ENCODE peak calls at places on chromosomes 1 and 21, in seven cellular contexts. S is H7, T is HS-5, O is activated T-helper 1 cell treated with Interleukin-2 at 50 U/mL for 16 hours, H is LHCN-M2, Q is HEK293T, D is KBM-7. E is an unnamed sample.

GRCh38 chr1:78522136-78522535 is 31.4 kb downstream of the PTGFR start:
- DNase-seq in T (no peak), O (no peak), D (no peak), S (no peak), H (no peak), Q (no peak), E (no peak)

GRCh38 chr21:36193200-36193599 is 36.6 kb downstream of the DOP1B start:
- DNase-seq in Q (no peak), T (no peak), H (no peak), O (no peak), D (no peak), S (no peak), E (no peak)

GRCh38 chr1:100482167-100482566 is 55.8 kb upstream of the GPR88 start:
- DNase-seq in S (no peak), O (no peak), D (no peak), Q (no peak), H (peak), T (no peak), E (no peak)

GRCh38 chr1:150127868-150128267 is 21.8 kb upstream of the PLEKHO1 start:
- DNase-seq in T (no peak), O (no peak), S (no peak), H (peak), D (no peak), Q (no peak), E (no peak)

GRCh38 chr1:9882296-9882944 is 27.6 kb downstream of the CTNNBIP1 start:
- DNase-seq in T (no peak), S (no peak), Q (no peak), H (peak), O (no peak), D (no peak), E (no peak)

GRCh38 chr1:110673805-110674336 is 869 bp downstream of the KCNA3 start:
- DNase-seq in S (no peak), O (no peak), T (no peak), H (no peak), Q (no peak), D (no peak), E (no peak)

GRCh38 chr1:161008857-161009554 is 11.9 kb downstream of the F11R start:
- DNase-seq in Q (no peak), O (no peak), S (no peak), T (no peak), H (no peak), D (no peak), E (no peak)

GRCh38 chr1:206982216-206982615 is 12.0 kb upstream of the FCAMR start:
- DNase-seq in H (peak), Q (peak), T (no peak), O (peak), S (peak), D (peak), E (peak)

GRCh38 chr1:26524181-26524580 is 5.4 kb upstream of the RPS6KA1 start:
- DNase-seq in T (no peak), Q (no peak), H (no peak), O (no peak), S (no peak), D (no peak), E (no peak)

GRCh38 chr21:44653656-44654575 is 543 bp downstream of the KRTAP12-4 start:
- DNase-seq in S (no peak), T (no peak), H (no peak), Q (no peak), D (no peak), O (peak), E (no peak)

GRCh38 chr1:226946285-226946684 is 6.2 kb downstream of the COQ8A start:
- DNase-seq in H (no peak), O (no peak), Q (no peak), T (no peak), S (no peak), D (no peak), E (no peak)

GRCh38 chr1:208980590-208980989 is 602.9 kb upstream of the CAMK1G start:
- DNase-seq in D (no peak), O (no peak), Q (no peak), H (peak), S (no peak), T (no peak), E (no peak)

GRCh38 chr21:26082549-26082948 is 88.0 kb downstream of the APP start:
- DNase-seq in S (peak), Q (no peak), O (no peak), H (no peak), T (no peak), D (no peak), E (peak)

GRCh38 chr1:170586321-170586855 is 54.4 kb downstream of the GORAB start:
- DNase-seq in S (peak), O (no peak), T (no peak), Q (no peak), H (no peak), D (no peak), E (peak)

GRCh38 chr1:212012034-212012740 is 23.2 kb downstream of the INTS7 start:
- DNase-seq in Q (peak), O (peak), T (no peak), S (peak), H (peak), D (peak), E (peak)

GRCh38 chr1:12654004-12654567 is 10.2 kb downstream of the AADACL4 start:
- DNase-seq in Q (no peak), S (no peak), H (no peak), T (no peak), D (no peak), O (no peak), E (no peak)

GRCh38 chr21:29148535-29148934 is 18.1 kb downstream of the MAP3K7CL start:
- DNase-seq in O (no peak), T (no peak), S (no peak), D (no peak), H (peak), Q (no peak), E (no peak)

GRCh38 chr1:115648717-115649691 is 7.2 kb downstream of the VANGL1 start:
- DNase-seq in H (no peak), Q (no peak), D (peak), O (no peak), T (no peak), S (no peak), E (peak)

GRCh38 chr1:235017719-235018118 is 110.9 kb downstream of the TOMM20 start:
- DNase-seq in D (no peak), H (no peak), Q (no peak), O (no peak), S (no peak), T (no peak), E (no peak)

GRCh38 chr1:28832966-28833365 is 21.0 kb downstream of the OPRD1 start:
- DNase-seq in S (no peak), H (no peak), O (no peak), Q (no peak), T (no peak), D (no peak), E (no peak)

GRCh38 chr1:185961664-185962063 is 227.5 kb downstream of the HMCN1 start:
- DNase-seq in T (no peak), O (no peak), S (no peak), Q (no peak), D (no peak), H (no peak), E (no peak)

GRCh38 chr1:184802739-184803492 is 48.3 kb upstream of the EDEM3 start:
- DNase-seq in S (no peak), Q (no peak), H (peak), O (no peak), D (no peak), T (no peak), E (no peak)

GRCh38 chr1:220696863-220697231 is 6.7 kb downstream of the C1orf115 start:
- DNase-seq in D (no peak), T (no peak), Q (no peak), S (no peak), O (no peak), H (peak), E (no peak)

GRCh38 chr1:98921817-98922216 is 82.8 kb downstream of the PLPPR5 start:
- DNase-seq in H (no peak), D (no peak), O (no peak), Q (no peak), S (no peak), T (peak), E (no peak)

GRCh38 chr1:66154394-66154793 is 361.7 kb downstream of the PDE4B start:
- DNase-seq in H (no peak), T (no peak), Q (no peak), S (no peak), D (no peak), O (no peak), E (no peak)

GRCh38 chr1:161934278-161934608 is 89.4 kb downstream of the OLFML2B start:
- DNase-seq in T (no peak), S (no peak), H (peak), D (peak), Q (no peak), O (no peak), E (no peak)

GRCh38 chr1:43405219-43405875 is 15.6 kb downstream of the SZT2 start:
- DNase-seq in Q (no peak), T (no peak), D (no peak), O (no peak), S (no peak), H (no peak), E (no peak)

GRCh38 chr21:24369278-24369677 is 1238.0 kb downstream of the MRPL39 start:
- DNase-seq in T (no peak), O (no peak), S (no peak), D (no peak), H (no peak), Q (no peak), E (no peak)

GRCh38 chr1:95230768-95231191 is 3.2 kb upstream of the RWDD3 start:
- DNase-seq in H (no peak), Q (no peak), T (no peak), O (no peak), S (no peak), D (no peak), E (no peak)

GRCh38 chr1:201461783-201462441 is 7.1 kb downstream of the PHLDA3 start:
- DNase-seq in O (no peak), D (no peak), S (no peak), Q (peak), T (peak), H (peak), E (no peak)

GRCh38 chr1:225441314-225442119 is 13.7 kb upstream of the LBR start:
- DNase-seq in D (no peak), T (no peak), H (no peak), Q (no peak), S (no peak), O (no peak), E (no peak)

GRCh38 chr21:29261555-29262540 is 36.9 kb upstream of the BACH1 start:
- DNase-seq in O (no peak), S (no peak), D (no peak), Q (no peak), H (no peak), T (no peak), E (no peak)

GRCh38 chr21:17463441-17463840 is 49.4 kb upstream of the CXADR start:
- DNase-seq in D (no peak), Q (no peak), O (no peak), H (peak), T (no peak), S (no peak), E (no peak)

GRCh38 chr1:161066694-161067093 is 3.0 kb downstream of the ARHGAP30 start:
- DNase-seq in S (no peak), H (no peak), D (no peak), Q (no peak), T (no peak), O (no peak), E (no peak)

GRCh38 chr1:219938706-219939105 is 10.3 kb upstream of the SLC30A10 start:
- DNase-seq in H (peak), S (no peak), Q (peak), T (peak), D (no peak), O (no peak), E (no peak)

GRCh38 chr1:200488375-200489165 is 78.7 kb upstream of the ZNF281 start:
- DNase-seq in H (peak), Q (peak), T (peak), S (peak), O (no peak), D (peak), E (peak)

GRCh38 chr1:195768377-195768776 is 839.9 kb downstream of the KCNT2 start:
- DNase-seq in O (no peak), Q (no peak), T (no peak), D (no peak), S (no peak), H (no peak), E (no peak)

GRCh38 chr1:29639741-29640427 is 403.6 kb downstream of the PTPRU start:
- DNase-seq in S (no peak), Q (no peak), D (no peak), O (no peak), T (peak), H (peak), E (no peak)

GRCh38 chr1:169958987-169959386 is 65.3 kb upstream of the SCYL3 start:
- DNase-seq in D (no peak), O (no peak), S (no peak), Q (no peak), H (no peak), T (no peak), E (no peak)